ENCODE peak calls at places on chromosomes 7 and 10, in five cellular contexts. H is colonic mucosa, V is mucosa of descending colon, O is sigmoid colon, R is PC-3. C is an unnamed sample. For H3K4me1, the result is how much of the 10 kb centered on the place peaks cover.

GRCh38 chr7:84906889-84907288 is 280.0 kb downstream of the SEMA3D start:
- DNase-seq in H (no peak), V (no peak), O (no peak), R (no peak), C (no peak)

GRCh38 chr10:61608255-61609040 is 54.3 kb upstream of the CABCOCO1 start:
- DNase-seq in H (no peak), V (no peak), O (no peak), R (no peak), C (no peak)

GRCh38 chr7:47669178-47669878 is 87.4 kb upstream of the TNS3 start:
- DNase-seq in H (peak), V (peak), O (peak), R (peak), C (no peak)

GRCh38 chr7:38482521-38482920 is 148.7 kb downstream of the AMPH start:
- DNase-seq in H (no peak), V (no peak), O (no peak), R (peak), C (no peak)

GRCh38 chr10:96511044-96511945 is 2.4 kb downstream of the TLL2 start:
- DNase-seq in H (peak), V (peak), O (no peak), R (peak), C (peak)

GRCh38 chr10:68542046-68542445 is 14.7 kb upstream of the SLC25A16 start:
- DNase-seq in H (no peak), V (no peak), O (no peak), R (peak), C (no peak)

GRCh38 chr7:155733582-155734444 is 78.5 kb downstream of the SHH start:
- DNase-seq in H (no peak), V (no peak), O (no peak), R (no peak), C (no peak)

GRCh38 chr7:158944195-158944594 is 87.8 kb downstream of the DYNC2I1 start:
- DNase-seq in H (no peak), V (no peak), O (no peak), R (no peak), C (no peak)

GRCh38 chr10:30219977-30220751 is 128.9 kb downstream of the MTPAP start:
- DNase-seq in H (no peak), V (no peak), O (no peak), R (no peak), C (peak)

GRCh38 chr7:50835156-50835555 is 52.5 kb upstream of the GRB10 start:
- DNase-seq in H (no peak), V (no peak), O (no peak), R (peak), C (no peak)

GRCh38 chr10:129035052-129035805 is 431.8 kb upstream of the MGMT start:
- DNase-seq in H (no peak), V (peak), O (no peak), R (no peak), C (no peak)

GRCh38 chr7:97733276-97734206 is 1.7 kb downstream of the TAC1 start:
- DNase-seq in H (no peak), V (peak), O (no peak), R (no peak), C (peak)

GRCh38 chr10:61529208-61529607 is 76.0 kb upstream of the TMEM26 start:
- DNase-seq in H (no peak), V (no peak), O (no peak), R (peak), C (no peak)

GRCh38 chr10:27865221-27865635 is 119.6 kb upstream of the MKX start:
- DNase-seq in H (no peak), V (no peak), O (no peak), R (peak), C (no peak)

GRCh38 chr7:106486331-106486730 is 174.6 kb downstream of the CCDC71L start:
- DNase-seq in H (no peak), V (no peak), O (no peak), R (peak), C (peak)

GRCh38 chr7:42880392-42880791 is 31.5 kb downstream of the C7orf25 start:
- DNase-seq in H (no peak), V (no peak), O (no peak), R (no peak), C (no peak)

GRCh38 chr7:19567011-19567410 is 141.8 kb downstream of the POLR1F start:
- DNase-seq in H (no peak), V (no peak), O (no peak), R (no peak), C (no peak)

GRCh38 chr10:63210611-63211196 is 77.6 kb downstream of the NRBF2 start:
- DNase-seq in H (no peak), V (no peak), O (no peak), R (no peak), C (no peak)

GRCh38 chr7:136123352-136123751 is 146.2 kb upstream of the MTPN start:
- DNase-seq in H (no peak), V (no peak), O (no peak), R (no peak), C (no peak)

GRCh38 chr7:69250958-69251357 is 347.3 kb upstream of the AUTS2 start:
- DNase-seq in H (no peak), V (no peak), O (no peak), R (no peak), C (no peak)

GRCh38 chr7:72152171-72153131 is 259.7 kb downstream of the CALN1 start:
- DNase-seq in H (no peak), V (no peak), O (no peak), R (no peak), C (peak)

GRCh38 chr10:74824184-74825032 is 2.0 kb upstream of the KAT6B start:
- DNase-seq in H (no peak), V (peak), O (no peak), R (no peak), C (peak)

GRCh38 chr10:114408112-114408967 is 4.0 kb upstream of the AFAP1L2 start:
- DNase-seq in H (no peak), V (no peak), O (peak), R (no peak), C (no peak)

GRCh38 chr10:31120392-31120791 is 88.7 kb upstream of the ZNF438 start:
- DNase-seq in H (no peak), V (no peak), O (no peak), R (no peak), C (no peak)

GRCh38 chr7:44318296-44318695 is 7.1 kb downstream of the CAMK2B start:
- DNase-seq in H (no peak), V (no peak), O (no peak), R (no peak), C (no peak)

GRCh38 chr10:54906940-54907339 is 105.9 kb upstream of the PCDH15 start:
- DNase-seq in H (no peak), V (no peak), O (no peak), R (no peak), C (no peak)
- H3K4me1 ChIP-seq in H (under half), V (under half), O (under half), R (under half), C (under half)

GRCh38 chr7:55193245-55193644 is 171.9 kb upstream of the LANCL2 start:
- DNase-seq in H (no peak), V (no peak), O (no peak), R (no peak), C (no peak)

GRCh38 chr7:55190511-55191160 is 171.8 kb downstream of the EGFR start:
- DNase-seq in H (no peak), V (no peak), O (peak), R (no peak), C (no peak)

GRCh38 chr7:55191161-55191925 is 172.5 kb downstream of the EGFR start:
- DNase-seq in H (no peak), V (no peak), O (no peak), R (no peak), C (no peak)

GRCh38 chr7:55192718-55193117 is 172.4 kb upstream of the LANCL2 start:
- DNase-seq in H (no peak), V (no peak), O (no peak), R (peak), C (no peak)

GRCh38 chr7:55191926-55192692 is 173.0 kb upstream of the LANCL2 start:
- DNase-seq in H (no peak), V (no peak), O (peak), R (no peak), C (no peak)
- TF ChIP-seq CTCF in H (no peak), V (no peak), O (no peak), R (no peak), C (peak)

GRCh38 chr7:1536768-1537630 is 6.5 kb downstream of the MAFK start:
- DNase-seq in H (peak), V (peak), O (peak), R (peak), C (peak)

GRCh38 chr7:1537631-1538412 is 7.3 kb downstream of the MAFK start:
- DNase-seq in H (peak), V (peak), O (peak), R (peak), C (peak)

GRCh38 chr7:1539346-1540321 is 9.1 kb downstream of the MAFK start:
- DNase-seq in H (no peak), V (no peak), O (peak), R (no peak), C (no peak)

GRCh38 chr7:1540391-1541271 is 10.1 kb downstream of the MAFK start:
- DNase-seq in H (no peak), V (no peak), O (peak), R (no peak), C (no peak)

DNA sequence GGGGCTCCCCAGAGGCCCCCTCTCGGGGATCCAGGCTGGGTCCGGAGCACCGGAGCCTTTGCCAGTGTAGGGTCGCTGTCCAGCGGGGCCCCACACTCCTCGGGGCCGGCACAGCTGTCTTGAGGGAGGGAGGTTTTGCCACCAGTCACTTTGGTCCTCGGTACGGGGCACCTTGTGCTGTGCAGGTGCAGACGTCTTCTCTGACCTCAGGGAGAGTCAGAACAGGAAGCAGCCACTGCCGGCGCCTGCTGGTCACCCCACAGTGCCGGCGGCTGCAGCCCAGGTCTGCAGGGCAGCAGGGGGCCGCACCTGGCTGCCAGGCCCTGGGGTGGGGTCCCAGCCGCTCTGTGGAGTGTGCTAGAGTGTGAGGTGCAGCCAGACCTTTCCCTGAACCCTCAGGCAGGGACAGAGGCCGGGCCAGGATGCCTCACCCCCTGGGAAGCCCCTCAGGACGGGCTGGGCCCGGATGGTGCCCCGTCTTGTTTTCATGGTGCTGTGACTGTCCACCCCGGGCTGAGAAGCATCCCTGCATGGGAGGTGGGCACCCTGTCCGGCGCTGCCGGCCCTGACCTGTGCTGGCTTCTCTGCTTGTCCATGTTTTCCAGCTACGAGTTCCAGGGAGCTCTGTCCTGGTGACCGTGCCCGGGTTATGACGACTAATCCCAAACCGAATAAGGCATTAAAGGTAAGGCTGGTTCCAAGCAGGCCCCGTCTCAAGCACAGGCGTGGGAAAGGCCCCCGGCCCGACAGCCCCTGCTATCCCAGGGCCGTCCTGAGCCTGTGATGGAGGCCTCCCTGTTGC is 8.2 kb downstream of the MAFK start:
- DNase-seq in H (no peak), V (no peak), O (peak), R (no peak), C (no peak)
- H3K4me3 ChIP-seq in H (no peak), V (no peak), O (no peak), R (no peak), C (no peak)

DNA sequence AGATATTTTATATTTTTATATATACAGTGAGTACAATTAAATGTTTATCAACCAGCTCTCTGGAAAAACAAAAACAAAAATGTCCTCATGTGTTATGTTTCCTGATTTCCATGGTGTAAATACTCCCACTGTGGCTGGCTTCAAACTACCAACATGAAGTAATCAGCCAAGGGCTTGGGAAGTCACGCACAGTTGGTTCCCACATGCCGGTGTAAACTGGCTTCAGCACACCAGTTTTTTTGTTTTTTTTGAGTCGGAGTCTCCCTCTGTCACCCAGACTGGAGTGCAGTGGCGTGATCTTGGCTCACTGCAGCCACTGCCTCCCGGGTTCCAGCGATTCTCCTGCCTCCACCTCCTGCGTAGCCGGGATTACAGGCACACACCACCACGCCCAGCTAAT is 11.8 kb downstream of the OSBPL3 start:
- DNase-seq in H (no peak), V (no peak), O (no peak), R (no peak), C (no peak)
- H3K4me1 ChIP-seq in H (under half), V (under half), O (under half), R (half or more), C (under half)

C was measured in cardiac muscle cell.